ENCODE peak calls at places on chromosomes 6 and 20, in five cellular contexts. J is CD8-positive, alpha-beta memory T cell; B is GM23248; I is mucosa of descending colon; O is heart right ventricle. Z is an unnamed sample.

GRCh38 chr6:166929534-166930189 is 26.7 kb downstream of the RNASET2 start:
- DNase-seq in O (no peak), B (no peak), J (no peak), I (no peak), Z (no peak)

GRCh38 chr6:117440558-117441525 is 15.1 kb upstream of the ROS1 start:
- DNase-seq in J (no peak), B (peak; percentile 98), I (no peak), O (no peak), Z (no peak)

GRCh38 chr6:157777344-157777743 is 45.7 kb upstream of the SNX9 start:
- DNase-seq in I (no peak), O (no peak), B (no peak), J (no peak), Z (no peak)

GRCh38 chr6:46491201-46491788 is at the start of gene RCAN2:
- DNase-seq in O (peak; percentile 82), B (peak; percentile 88), J (peak; percentile 45), I (peak; percentile 71), Z (peak; percentile 63)

GRCh38 chr6:79257381-79258205 is 23.1 kb upstream of the HMGN3 start:
- DNase-seq in J (no peak), O (no peak), I (no peak), B (peak; percentile 73), Z (no peak)

GRCh38 chr6:44100088-44100550 is 27.1 kb downstream of the MRPL14 start:
- DNase-seq in O (peak; percentile 30), J (no peak), I (no peak), B (peak; percentile 67), Z (no peak)

GRCh38 chr20:63706852-63707557 is 771 bp downstream of the ARFRP1 start:
- DNase-seq in O (peak; percentile 49), I (peak; percentile 77), J (peak; percentile 74), B (peak; percentile 80), Z (peak; percentile 73)

GRCh38 chr6:80607814-80608391 is 501.4 kb downstream of the BCKDHB start:
- DNase-seq in O (peak; percentile 9), I (no peak), J (no peak), B (peak; percentile 94), Z (no peak)

GRCh38 chr6:105507811-105508210 is 104.9 kb upstream of the PREP start:
- DNase-seq in B (no peak), J (no peak), I (no peak), O (no peak), Z (no peak)

GRCh38 chr6:143782517-143782916 is 60.6 kb upstream of the LTV1 start:
- DNase-seq in B (peak; percentile 45), J (no peak), I (no peak), O (no peak), Z (no peak)

GRCh38 chr20:21739161-21739560 is 33.7 kb downstream of the PAX1 start:
- DNase-seq in O (no peak), B (no peak), J (no peak), I (no peak), Z (no peak)

GRCh38 chr6:34791164-34791841 is 580 bp upstream of the BLTP3A start:
- DNase-seq in O (peak; percentile 58), B (peak; percentile 61), J (peak; percentile 59), I (peak; percentile 71), Z (peak; percentile 70)

GRCh38 chr6:135008072-135008940 is 46.3 kb downstream of the HBS1L start:
- DNase-seq in I (no peak), J (no peak), O (no peak), B (no peak), Z (no peak)

GRCh38 chr6:127952831-127953230 is 52.0 kb upstream of the THEMIS start:
- DNase-seq in B (peak; percentile 34), J (no peak), I (no peak), O (no peak), Z (no peak)

GRCh38 chr20:5039255-5039657 is 37.9 kb upstream of the SLC23A2 start:
- DNase-seq in B (no peak), O (no peak), J (peak; percentile 85), I (peak; percentile 31), Z (no peak)

GRCh38 chr6:82166493-82166892 is 81.1 kb downstream of the IBTK start:
- DNase-seq in B (no peak), J (no peak), O (peak; percentile 35), I (no peak), Z (no peak)

GRCh38 chr6:170441316-170441715 is 111.8 kb downstream of the PSMB1 start:
- DNase-seq in J (no peak), B (peak; percentile 59), O (no peak), I (no peak), Z (no peak)

GRCh38 chr6:56401477-56402070 is 154.2 kb upstream of the COL21A1 start:
- DNase-seq in J (no peak), O (no peak), B (no peak), I (no peak), Z (no peak)

GRCh38 chr6:161829186-161829794 is 555.4 kb upstream of the AGPAT4 start:
- DNase-seq in O (no peak), I (no peak), J (no peak), B (no peak), Z (no peak)

GRCh38 chr20:2806351-2806701 is 5.9 kb upstream of the CPXM1 start:
- DNase-seq in O (no peak), J (no peak), I (no peak), B (no peak), Z (no peak)

GRCh38 chr20:4159765-4160490 is 144.6 kb upstream of the RNF24 start:
- DNase-seq in I (no peak), O (no peak), J (no peak), B (no peak), Z (no peak)

GRCh38 chr6:46719099-46719498 is 16.1 kb downstream of the PLA2G7 start:
- DNase-seq in B (peak; percentile 48), O (no peak), I (no peak), J (no peak), Z (no peak)

GRCh38 chr20:15937179-15937578 is 636.1 kb downstream of the KIF16B start:
- DNase-seq in O (no peak), B (no peak), J (no peak), I (no peak), Z (no peak)

GRCh38 chr6:139308936-139309603 is 17.3 kb upstream of the TXLNB start:
- DNase-seq in I (no peak), O (peak; percentile 23), B (peak; percentile 68), J (no peak), Z (peak; percentile 74)

GRCh38 chr6:33151050-33151449 is 41.2 kb downstream of the COL11A2 start:
- DNase-seq in J (no peak), B (no peak), I (no peak), O (no peak), Z (no peak)

GRCh38 chr20:25041813-25042530 is 16.0 kb downstream of the ACSS1 start:
- DNase-seq in J (no peak), B (no peak), O (no peak), I (no peak), Z (no peak)

GRCh38 chr6:106281088-106281487 is 44.5 kb downstream of the ATG5 start:
- DNase-seq in I (no peak), B (peak; percentile 5), O (no peak), J (no peak), Z (no peak)

GRCh38 chr6:122428781-122429180 is 29.3 kb downstream of the HSF2 start:
- DNase-seq in J (no peak), O (no peak), I (no peak), B (no peak), Z (no peak)

GRCh38 chr6:40054602-40055001 is 120.3 kb upstream of the MOCS1 start:
- DNase-seq in I (no peak), J (no peak), B (no peak), O (no peak), Z (no peak)

GRCh38 chr6:118783931-118784528 is 109.9 kb upstream of the ASF1A start:
- DNase-seq in J (no peak), O (no peak), I (no peak), B (no peak), Z (no peak)

GRCh38 chr20:25233016-25233772 is 14.7 kb upstream of the PYGB start:
- DNase-seq in O (peak; percentile 59), I (peak; percentile 90), J (no peak), B (peak; percentile 79), Z (peak; percentile 86)

GRCh38 chr6:89661559-89661958 is 23.0 kb upstream of the LYRM2 start:
- DNase-seq in J (no peak), B (no peak), O (no peak), I (no peak), Z (no peak)

GRCh38 chr6:42079941-42080464 is 29.7 kb downstream of the TAF8 start:
- DNase-seq in I (no peak), O (no peak), J (no peak), B (no peak), Z (no peak)

GRCh38 chr6:46103437-46103836 is 26.4 kb upstream of the ENPP4 start:
- DNase-seq in I (no peak), B (peak; percentile 14), O (no peak), J (no peak), Z (no peak)

GRCh38 chr20:62907377-62908317 is 18.7 kb downstream of the DIDO1 start:
- DNase-seq in J (peak; percentile 52), B (peak; percentile 22), I (peak; percentile 26), O (no peak), Z (no peak)

GRCh38 chr6:33983109-33983475 is 162.8 kb downstream of the GRM4 start:
- DNase-seq in J (peak; percentile 30), I (peak; percentile 79), B (peak; percentile 34), O (no peak), Z (no peak)

GRCh38 chr6:44452725-44453124 is 65.2 kb downstream of the CDC5L start:
- DNase-seq in J (no peak), I (no peak), O (no peak), B (peak; percentile 86), Z (no peak)

GRCh38 chr6:52574709-52575489 is 2.0 kb downstream of the TRAM2 start:
- DNase-seq in O (peak; percentile 32), I (peak; percentile 75), J (peak; percentile 83), B (peak; percentile 89), Z (no peak)

GRCh38 chr6:15330174-15330934 is 84.5 kb downstream of the JARID2 start:
- DNase-seq in O (no peak), J (no peak), B (peak; percentile 85), I (no peak), Z (no peak)
- H3K4me1 ChIP-seq in O (peaks cover 56% of the 10 kb centered on the region), J (peaks cover 52% of the 10 kb centered on the region), B (peaks cover 37% of the 10 kb centered on the region), I (no peaks in the 10 kb centered on the region), Z (no peaks in the 10 kb centered on the region)

GRCh38 chr20:44580581-44581268 is 1.7 kb upstream of the PKIG start:
- DNase-seq in O (no peak), I (no peak), J (no peak), B (no peak), Z (no peak)
- H3K4me1 ChIP-seq in O (peaks cover 84% of the 10 kb centered on the region), I (no peaks in the 10 kb centered on the region), J (no peaks in the 10 kb centered on the region), B (peaks cover 38% of the 10 kb centered on the region), Z (no peaks in the 10 kb centered on the region)

GRCh38 chr6:220736-221475 is 71.4 kb upstream of the DUSP22 start:
- DNase-seq in I (no peak), B (peak; percentile 30), O (no peak), J (no peak), Z (no peak)
- H3K4me1 ChIP-seq in I (no peaks in the 10 kb centered on the region), B (no peaks in the 10 kb centered on the region), O (peaks cover 12% of the 10 kb centered on the region), J (peaks cover 14% of the 10 kb centered on the region), Z (peaks cover 9% of the 10 kb centered on the region)

DNA sequence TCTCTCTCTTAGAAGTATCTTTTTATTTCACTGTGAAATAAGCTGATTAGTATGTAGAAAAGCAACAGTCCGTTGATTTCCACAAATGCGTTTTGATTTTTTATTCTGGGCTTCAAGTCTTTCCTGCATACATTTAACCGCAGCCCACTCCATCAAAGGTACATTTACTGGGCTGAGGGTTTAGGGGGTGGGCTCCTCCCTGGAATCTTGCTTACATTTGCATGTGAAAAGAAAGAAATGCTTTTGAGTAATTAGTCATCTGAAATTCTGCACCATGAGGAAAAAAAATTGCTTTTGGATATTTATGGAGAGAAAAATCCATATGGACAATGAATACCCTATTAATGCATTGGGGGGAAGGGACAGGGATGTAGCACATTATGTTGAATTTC is 178.3 kb upstream of the MCHR2 start:
- DNase-seq in I (no peak), J (no peak), B (no peak), O (no peak), Z (no peak)
- H3K4me1 ChIP-seq in I (no peaks in the 10 kb centered on the region), J (no peaks in the 10 kb centered on the region), B (peaks cover 28% of the 10 kb centered on the region), O (peaks cover 7% of the 10 kb centered on the region), Z (peaks cover 4% of the 10 kb centered on the region)

Z was measured in right lobe of liver.